ENCODE peak calls at places on chromosomes 12 and 14, in six cellular contexts. M, S, L, Q, E and T are unnamed samples.
A peak's percentile ranks its signal among the peaks of the same experiment; 100 is the strongest.

GRCh38 chr12:52810554-52810953 is 3.4 kb downstream of the KRT4 start:
- DNase-seq in Q (no peak), E (no peak), L (no peak), S (no peak), M (no peak), T (no peak)

GRCh38 chr12:42145552-42146215 is 1.0 kb upstream of the GXYLT1 start:
- DNase-seq in M (peak; percentile 75), L (peak; percentile 2), S (peak; percentile 11), E (no peak), Q (no peak), T (peak; percentile 69)

GRCh38 chr12:126189856-126190255 is 1124.6 kb downstream of the AACS start:
- DNase-seq in Q (no peak), E (no peak), M (no peak), S (no peak), L (no peak), T (no peak)

GRCh38 chr12:105262461-105263184 is 26.6 kb upstream of the APPL2 start:
- DNase-seq in L (no peak), S (no peak), E (no peak), M (peak; percentile 34), Q (no peak), T (no peak)

GRCh38 chr14:67926821-67927220 is 107.2 kb downstream of the RAD51B start:
- DNase-seq in S (no peak), Q (no peak), L (no peak), M (no peak), E (no peak), T (no peak)

GRCh38 chr14:72444701-72445100 is 449.2 kb downstream of the DPF3 start:
- DNase-seq in Q (no peak), E (no peak), S (no peak), L (peak; percentile 13), M (no peak), T (no peak)

GRCh38 chr12:131829351-131829794 is 1.2 kb downstream of the MMP17 start:
- DNase-seq in M (peak; percentile 79), L (no peak), S (peak; percentile 31), Q (peak; percentile 67), E (peak; percentile 22), T (peak; percentile 52)

GRCh38 chr14:100662850-100663527 is 63.7 kb upstream of the DLK1 start:
- DNase-seq in M (peak; percentile 89), Q (peak; percentile 85), S (peak; percentile 70), L (peak; percentile 61), E (peak; percentile 74), T (peak; percentile 81)

GRCh38 chr14:69481815-69482568 is 2.5 kb upstream of the PLEKHD1 start:
- DNase-seq in L (no peak), M (no peak), Q (no peak), E (no peak), S (no peak), T (no peak)

GRCh38 chr12:104535383-104535782 is 78.6 kb downstream of the CHST11 start:
- DNase-seq in S (no peak), M (no peak), Q (no peak), L (peak; percentile 11), E (no peak), T (no peak)

GRCh38 chr14:100850841-100851585 is 25.1 kb downstream of the MEG3 start:
- DNase-seq in Q (peak; percentile 42), E (no peak), S (no peak), M (peak; percentile 93), L (no peak), T (peak; percentile 54)

GRCh38 chr14:100350283-100350926 is 27.3 kb downstream of the SLC25A47 start:
- DNase-seq in E (no peak), L (no peak), M (no peak), Q (no peak), S (no peak), T (no peak)

GRCh38 chr12:128644664-128645296 is 179.0 kb downstream of the SLC15A4 start:
- DNase-seq in E (no peak), M (peak; percentile 96), Q (peak; percentile 30), L (no peak), S (no peak), T (peak; percentile 69)

GRCh38 chr12:243381-243780 is 19.3 kb downstream of the SLC6A13 start:
- DNase-seq in M (no peak), E (no peak), Q (no peak), S (no peak), L (no peak), T (no peak)

DNA sequence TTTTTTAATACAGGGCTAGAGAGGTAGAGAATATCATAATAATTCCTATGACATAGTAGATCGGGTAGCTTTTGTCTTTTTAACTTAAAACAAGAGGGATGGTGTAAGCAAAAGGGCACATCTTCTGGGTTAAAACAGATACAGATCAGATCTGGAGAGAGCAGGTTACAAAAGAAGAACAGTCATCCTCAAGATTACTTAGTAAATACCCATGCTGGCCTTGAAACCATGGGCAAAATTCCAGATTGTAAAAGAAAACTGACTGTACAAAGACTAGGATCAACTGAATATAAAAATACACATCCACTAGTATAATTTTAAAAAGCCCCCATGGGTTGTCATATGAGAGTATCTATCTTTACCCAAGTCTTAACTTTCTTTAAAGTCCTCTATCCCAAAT is 76.7 kb downstream of the MED13L start:
- DNase-seq in M (no peak), L (peak; percentile 67), E (peak; percentile 30), S (peak; percentile 43), Q (no peak), T (no peak)
- H3K4me1 ChIP-seq in M (peaks cover 3% of the 10 kb centered on the region), L (peaks cover 15% of the 10 kb centered on the region), E (peaks cover 4% of the 10 kb centered on the region), S (no peaks in the 10 kb centered on the region), Q (peaks cover 8% of the 10 kb centered on the region), T (peaks cover 19% of the 10 kb centered on the region)

GRCh38 chr14:31084385-31084784 is 58.2 kb upstream of the STRN3 start:
- DNase-seq in Q (no peak), E (no peak), L (no peak), S (no peak), M (no peak), T (peak; percentile 29)
- H3K9ac ChIP-seq in Q (no peak overlapping the region), E (no peak overlapping the region), L (no peak overlapping the region), S (no peak overlapping the region), M (peak overlapping the region; percentile 0), T (no peak overlapping the region)

GRCh38 chr14:50532502-50533313 is at the start of gene MAP4K5:
- DNase-seq in M (peak; percentile 95), S (peak; percentile 91), L (peak; percentile 89), E (peak; percentile 91), Q (peak; percentile 97), T (peak; percentile 94)
- H3K27ac ChIP-seq in M (peak within 1 kb of the TSS; percentile 84), S (peak within 1 kb of the TSS; percentile 79), L (peak within 1 kb of the TSS; percentile 97), E (peak within 1 kb of the TSS; percentile 88), Q (peak within 1 kb of the TSS; percentile 96), T (peak within 1 kb of the TSS; percentile 86)

GRCh38 chr14:92653162-92653651 is 95.2 kb downstream of the LGMN start:
- DNase-seq in L (no peak), M (no peak), E (no peak), S (no peak), Q (no peak), T (no peak)
- H3K4me1 ChIP-seq in L (peaks cover 23% of the 10 kb centered on the region), M (no peaks in the 10 kb centered on the region), E (peaks cover 17% of the 10 kb centered on the region), S (peaks cover 5% of the 10 kb centered on the region), Q (peaks cover 2% of the 10 kb centered on the region), T (no peaks in the 10 kb centered on the region)

GRCh38 chr14:34888186-34888585 is 13.0 kb upstream of the BAZ1A start:
- DNase-seq in E (no peak), Q (no peak), S (no peak), L (no peak), M (no peak), T (no peak)
- H3K9ac ChIP-seq in E (no peak overlapping the region), Q (no peak overlapping the region), S (no peak overlapping the region), L (no peak overlapping the region), M (no peak overlapping the region), T (no peak overlapping the region)

GRCh38 chr12:111074559-111074958 is 154.2 kb upstream of the MYL2 start:
- DNase-seq in Q (no peak), L (no peak), S (no peak), M (no peak), E (no peak), T (no peak)
- H3K27ac ChIP-seq in Q (no peak overlapping the region), L (no peak overlapping the region), S (no peak overlapping the region), M (no peak overlapping the region), E (no peak overlapping the region), T (no peak overlapping the region)

GRCh38 chr12:110613771-110614684 is at the start of gene TCTN1:
- DNase-seq in S (peak; percentile 95), E (peak; percentile 93), M (peak; percentile 100), L (peak; percentile 91), Q (peak; percentile 98), T (peak; percentile 98)

GRCh38 chr12:110615171-110615570 is 1.2 kb downstream of the TCTN1 start:
- DNase-seq in Q (no peak), L (no peak), S (no peak), E (no peak), M (no peak), T (no peak)

GRCh38 chr12:110622582-110622981 is 8.7 kb downstream of the TCTN1 start:
- DNase-seq in L (no peak), Q (no peak), E (peak; percentile 21), M (no peak), S (no peak), T (no peak)

GRCh38 chr12:110619534-110619953 is 5.6 kb downstream of the TCTN1 start:
- DNase-seq in Q (peak; percentile 26), M (no peak), E (no peak), L (peak; percentile 29), S (peak; percentile 10), T (no peak)

GRCh38 chr12:110616471-110617115 is 2.7 kb downstream of the TCTN1 start:
- DNase-seq in S (no peak), L (no peak), E (no peak), Q (no peak), M (no peak), T (no peak)
- H3K4me1 ChIP-seq in S (no peaks in the 10 kb centered on the region), L (no peaks in the 10 kb centered on the region), E (no peaks in the 10 kb centered on the region), Q (peaks cover 2% of the 10 kb centered on the region), M (no peaks in the 10 kb centered on the region), T (peaks cover 8% of the 10 kb centered on the region)

GRCh38 chr12:85130631-85131030 is 94.5 kb downstream of the LRRIQ1 start:
- DNase-seq in M (no peak), Q (no peak), L (no peak), S (peak; percentile 2), E (peak; percentile 0), T (no peak)
- H3K9ac ChIP-seq in M (no peak overlapping the region), Q (no peak overlapping the region), L (no peak overlapping the region), S (no peak overlapping the region), E (no peak overlapping the region), T (no peak overlapping the region)

GRCh38 chr14:73751157-73751691 is 37.0 kb upstream of the PNMA1 start:
- DNase-seq in S (no peak), E (no peak), L (no peak), M (no peak), Q (no peak), T (no peak)

GRCh38 chr14:73750161-73750901 is 36.1 kb upstream of the PNMA1 start:
- DNase-seq in Q (no peak), M (no peak), L (no peak), E (no peak), S (no peak), T (no peak)

GRCh38 chr14:73748858-73749357 is 34.7 kb upstream of the PNMA1 start:
- DNase-seq in E (no peak), L (no peak), M (no peak), S (no peak), Q (no peak), T (no peak)

GRCh38 chr14:73747386-73748211 is 33.4 kb upstream of the PNMA1 start:
- DNase-seq in M (no peak), S (no peak), L (no peak), Q (no peak), E (no peak), T (no peak)

DNA sequence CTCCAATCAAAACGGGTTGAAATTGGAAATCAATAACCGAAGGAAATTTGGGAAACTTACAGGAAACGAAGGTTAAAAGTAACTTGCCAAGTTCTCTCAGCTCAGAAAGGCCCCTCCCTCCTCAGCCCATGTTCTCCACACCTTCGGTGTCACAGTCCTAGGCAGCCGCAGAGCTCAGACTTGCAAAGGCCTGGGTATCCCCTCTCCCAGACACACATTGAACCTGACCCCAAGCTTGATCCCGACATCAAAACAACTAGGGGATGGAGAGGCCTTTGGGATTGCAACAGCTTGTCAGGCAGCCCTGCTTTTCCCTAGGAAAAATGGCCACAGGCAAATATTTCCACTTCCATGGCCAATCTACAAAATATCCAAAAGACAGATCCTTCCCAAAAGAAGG is 35.5 kb upstream of the PNMA1 start:
- DNase-seq in S (no peak), L (no peak), M (no peak), Q (no peak), E (no peak), T (no peak)
- H3K27ac ChIP-seq in S (no peak overlapping the region), L (no peak overlapping the region), M (no peak overlapping the region), Q (no peak overlapping the region), E (no peak overlapping the region), T (no peak overlapping the region)